ENCODE peak calls at places on chromosomes 1 and 21, in nine cellular contexts. C, T, F, A, Z, H, S, D and X are unnamed samples.
A peak's percentile ranks its signal among the peaks of the same experiment; 100 is the strongest.

GRCh38 chr1:27071049-27071416 is 58.4 kb upstream of the TENT5B start:
- DNase-seq in C (no peak), T (peak; percentile 36), F (no peak), A (no peak), Z (peak; percentile 51), H (no peak), S (no peak), D (peak; percentile 37), X (no peak)

GRCh38 chr1:245458234-245458633 is 303.4 kb downstream of the KIF26B start:
- DNase-seq in C (no peak), T (no peak), F (no peak), A (no peak), Z (no peak), H (no peak), S (no peak), D (no peak), X (no peak)

GRCh38 chr1:6080469-6080868 is 34.8 kb downstream of the KCNAB2 start:
- DNase-seq in C (no peak), T (peak; percentile 61), F (no peak), A (no peak), Z (no peak), H (peak; percentile 31), S (peak; percentile 13), D (no peak), X (no peak)

GRCh38 chr1:107954719-107955415 is 10.1 kb downstream of the VAV3 start:
- DNase-seq in C (no peak), T (no peak), F (no peak), A (no peak), Z (no peak), H (no peak), S (no peak), D (no peak), X (no peak)

GRCh38 chr1:218330043-218330623 is 15.0 kb upstream of the TGFB2 start:
- DNase-seq in C (no peak), T (no peak), F (no peak), A (no peak), Z (no peak), H (peak; percentile 64), S (peak; percentile 53), D (no peak), X (no peak)

GRCh38 chr1:30134466-30135217 is 588.7 kb downstream of the MATN1 start:
- DNase-seq in C (no peak), T (no peak), F (no peak), A (no peak), Z (no peak), H (no peak), S (no peak), D (no peak), X (peak; percentile 76)

GRCh38 chr1:40318970-40319621 is 2.0 kb upstream of the COL9A2 start:
- DNase-seq in C (no peak), T (no peak), F (no peak), A (no peak), Z (no peak), H (no peak), S (no peak), D (no peak), X (no peak)

GRCh38 chr1:16075337-16076002 is 2.0 kb upstream of the FAM131C start:
- DNase-seq in C (no peak), T (peak; percentile 72), F (no peak), A (peak; percentile 80), Z (no peak), H (no peak), S (no peak), D (peak; percentile 87), X (no peak)

GRCh38 chr1:180061019-180061418 is 93.7 kb upstream of the QSOX1 start:
- DNase-seq in C (no peak), T (no peak), F (no peak), A (no peak), Z (no peak), H (no peak), S (no peak), D (no peak), X (no peak)

GRCh38 chr1:21337010-21337437 is 46.8 kb upstream of the ECE1 start:
- DNase-seq in C (no peak), T (no peak), F (peak; percentile 63), A (no peak), Z (no peak), H (no peak), S (no peak), D (peak; percentile 28), X (no peak)

GRCh38 chr1:176501596-176501995 is 38.6 kb downstream of the PAPPA2 start:
- DNase-seq in C (no peak), T (no peak), F (no peak), A (no peak), Z (no peak), H (no peak), S (no peak), D (no peak), X (no peak)

GRCh38 chr1:25515033-25515432 is 28.4 kb upstream of the LDLRAP1 start:
- DNase-seq in C (no peak), T (no peak), F (peak; percentile 23), A (no peak), Z (no peak), H (no peak), S (no peak), D (no peak), X (no peak)

GRCh38 chr1:39886757-39887231 is 3.5 kb upstream of the TRIT1 start:
- DNase-seq in C (no peak), T (no peak), F (no peak), A (no peak), Z (no peak), H (no peak), S (no peak), D (no peak), X (no peak)

GRCh38 chr1:235917267-235917811 is 50.6 kb upstream of the LYST start:
- DNase-seq in C (peak; percentile 30), T (peak; percentile 75), F (no peak), A (peak; percentile 58), Z (peak; percentile 77), H (peak; percentile 98), S (peak; percentile 92), D (peak; percentile 61), X (peak; percentile 86)

GRCh38 chr1:104706631-104707147 is 957.0 kb downstream of the AMY1C start:
- DNase-seq in C (no peak), T (no peak), F (no peak), A (no peak), Z (no peak), H (no peak), S (peak; percentile 78), D (no peak), X (no peak)

GRCh38 chr1:109760581-109761226 is 3.0 kb downstream of the EPS8L3 start:
- DNase-seq in C (no peak), T (no peak), F (peak; percentile 31), A (peak; percentile 19), Z (no peak), H (no peak), S (no peak), D (peak; percentile 10), X (no peak)

GRCh38 chr1:181969902-181970301 is 91.6 kb downstream of the ZNF648 start:
- DNase-seq in C (no peak), T (no peak), F (no peak), A (no peak), Z (no peak), H (no peak), S (no peak), D (no peak), X (no peak)

GRCh38 chr21:43364851-43365424 is 62.0 kb downstream of the SIK1 start:
- DNase-seq in C (no peak), T (no peak), F (no peak), A (peak; percentile 77), Z (no peak), H (no peak), S (no peak), D (no peak), X (no peak)

GRCh38 chr1:1440941-1441888 is 5.7 kb downstream of the VWA1 start:
- DNase-seq in C (peak; percentile 32), T (peak; percentile 69), F (peak; percentile 68), A (peak; percentile 61), Z (no peak), H (peak; percentile 37), S (no peak), D (no peak), X (peak; percentile 75)
- TF ChIP-seq POLR2A in C (no peak), T (no peak), F (no peak), A (no peak), Z (no peak), H (no peak), S (no peak), D (no peak), X (no peak)

GRCh38 chr1:42211224-42211623 is 46.7 kb upstream of the GUCA2A start:
- DNase-seq in C (no peak), T (no peak), F (no peak), A (no peak), Z (no peak), H (peak; percentile 42), S (no peak), D (no peak), X (no peak)

GRCh38 chr1:42201986-42202385 is 37.4 kb upstream of the GUCA2A start:
- DNase-seq in C (no peak), T (no peak), F (no peak), A (no peak), Z (no peak), H (no peak), S (no peak), D (no peak), X (no peak)

GRCh38 chr1:42209516-42210370 is 45.2 kb upstream of the GUCA2A start:
- DNase-seq in C (no peak), T (no peak), F (no peak), A (no peak), Z (no peak), H (no peak), S (no peak), D (no peak), X (no peak)

GRCh38 chr1:42210421-42211133 is 46.0 kb upstream of the GUCA2A start:
- DNase-seq in C (no peak), T (no peak), F (no peak), A (no peak), Z (no peak), H (no peak), S (no peak), D (no peak), X (no peak)

GRCh38 chr1:42206164-42206563 is 41.6 kb upstream of the GUCA2A start:
- DNase-seq in C (no peak), T (no peak), F (no peak), A (no peak), Z (no peak), H (no peak), S (no peak), D (no peak), X (no peak)
- TF ChIP-seq CTCF in C (no peak), T (no peak), F (no peak), A (no peak), Z (no peak), H (no peak), S (no peak), D (no peak), X (no peak)

GRCh38 chr1:243850368-243851128 is 505 bp upstream of the AKT3 start:
- DNase-seq in C (peak; percentile 81), T (peak; percentile 83), F (peak; percentile 73), A (peak; percentile 61), Z (peak; percentile 82), H (peak; percentile 80), S (peak; percentile 91), D (peak; percentile 84), X (peak; percentile 86)
- TF ChIP-seq POLR2A in C (no peak), T (peak; percentile 24), F (no peak), A (no peak), Z (peak; percentile 39), H (peak; percentile 28), S (peak; percentile 18), D (no peak), X (peak; percentile 23)

GRCh38 chr1:213908521-213908920 is 79.3 kb upstream of the PROX1 start:
- DNase-seq in C (no peak), T (no peak), F (no peak), A (no peak), Z (no peak), H (no peak), S (no peak), D (no peak), X (no peak)

GRCh38 chr1:213914351-213914750 is 73.4 kb upstream of the PROX1 start:
- DNase-seq in C (no peak), T (no peak), F (no peak), A (no peak), Z (no peak), H (no peak), S (no peak), D (no peak), X (no peak)
- TF ChIP-seq CTCF in C (no peak), T (no peak), F (no peak), A (no peak), Z (no peak), H (no peak), S (no peak), D (no peak), X (no peak)